ENCODE peak calls at places on chromosomes 2 and 18, in four cellular contexts. One of them, this sample, is unnamed.

GRCh38 chr2:47226124-47227040 is 71.3 kb upstream of the STPG4 start:
- DNase-seq in fibroblast of lung: peak
- DNase-seq in neural progenitor cell: no peak
- DNase-seq in pancreas: no peak
- DNase-seq in this sample: no peak

GRCh38 chr2:16045653-16046352 is 105.5 kb downstream of the MYCN start:
- DNase-seq in neural progenitor cell: no peak
- DNase-seq in fibroblast of lung: no peak
- DNase-seq in pancreas: no peak
- DNase-seq in this sample: no peak

GRCh38 chr2:223612501-223612900 is 10.3 kb upstream of the SCG2 start:
- DNase-seq in fibroblast of lung: no peak
- DNase-seq in pancreas: no peak
- DNase-seq in neural progenitor cell: no peak
- DNase-seq in this sample: no peak

GRCh38 chr18:31046916-31047315 is 4.4 kb upstream of the DSC3 start:
- DNase-seq in pancreas: no peak
- DNase-seq in neural progenitor cell: no peak
- DNase-seq in fibroblast of lung: no peak
- DNase-seq in this sample: no peak

GRCh38 chr2:120992791-120993555 is 257.3 kb downstream of the GLI2 start:
- DNase-seq in neural progenitor cell: no peak
- DNase-seq in pancreas: no peak
- DNase-seq in fibroblast of lung: no peak
- DNase-seq in this sample: no peak

GRCh38 chr2:112074506-112074905 is 19.4 kb downstream of the TMEM87B start:
- DNase-seq in pancreas: no peak
- DNase-seq in fibroblast of lung: no peak
- DNase-seq in neural progenitor cell: no peak
- DNase-seq in this sample: no peak

GRCh38 chr2:25844089-25844488 is 34.2 kb downstream of the ASXL2 start:
- DNase-seq in fibroblast of lung: peak
- DNase-seq in neural progenitor cell: no peak
- DNase-seq in pancreas: no peak
- DNase-seq in this sample: no peak

GRCh38 chr2:201882353-201883095 is 76.2 kb downstream of the CDK15 start:
- DNase-seq in fibroblast of lung: peak
- DNase-seq in pancreas: no peak
- DNase-seq in neural progenitor cell: peak
- DNase-seq in this sample: peak

GRCh38 chr2:164778723-164779122 is 62.9 kb downstream of the COBLL1 start:
- DNase-seq in fibroblast of lung: no peak
- DNase-seq in neural progenitor cell: no peak
- DNase-seq in pancreas: no peak
- DNase-seq in this sample: no peak

GRCh38 chr2:20667151-20667530 is 197 bp downstream of the GDF7 start:
- DNase-seq in neural progenitor cell: peak
- DNase-seq in pancreas: no peak
- DNase-seq in fibroblast of lung: no peak
- DNase-seq in this sample: no peak

GRCh38 chr2:20666364-20667150 is at the start of gene GDF7:
- DNase-seq in pancreas: peak
- DNase-seq in neural progenitor cell: peak
- DNase-seq in fibroblast of lung: no peak
- DNase-seq in this sample: peak

GRCh38 chr2:20664431-20665260 is 2.3 kb upstream of the GDF7 start:
- DNase-seq in neural progenitor cell: no peak
- DNase-seq in fibroblast of lung: no peak
- DNase-seq in pancreas: no peak
- DNase-seq in this sample: no peak

GRCh38 chr2:20665261-20666113 is 1.5 kb upstream of the GDF7 start:
- DNase-seq in pancreas: no peak
- DNase-seq in neural progenitor cell: peak
- DNase-seq in fibroblast of lung: no peak
- DNase-seq in this sample: no peak

GRCh38 chr2:20666114-20666363 is 905 bp upstream of the GDF7 start:
- DNase-seq in pancreas: no peak
- DNase-seq in neural progenitor cell: no peak
- DNase-seq in fibroblast of lung: no peak
- DNase-seq in this sample: no peak
- TF ChIP-seq CTCF in pancreas: no peak
- TF ChIP-seq CTCF in neural progenitor cell: no peak
- TF ChIP-seq CTCF in fibroblast of lung: no peak
- TF ChIP-seq CTCF in this sample: no peak

GRCh38 chr2:167333245-167333644 is 445.0 kb downstream of the XIRP2 start:
- DNase-seq in neural progenitor cell: peak
- DNase-seq in pancreas: no peak
- DNase-seq in fibroblast of lung: no peak
- DNase-seq in this sample: no peak
- TF ChIP-seq CTCF in neural progenitor cell: peak
- TF ChIP-seq CTCF in pancreas: peak
- TF ChIP-seq CTCF in fibroblast of lung: peak
- TF ChIP-seq CTCF in this sample: no peak

DNA sequence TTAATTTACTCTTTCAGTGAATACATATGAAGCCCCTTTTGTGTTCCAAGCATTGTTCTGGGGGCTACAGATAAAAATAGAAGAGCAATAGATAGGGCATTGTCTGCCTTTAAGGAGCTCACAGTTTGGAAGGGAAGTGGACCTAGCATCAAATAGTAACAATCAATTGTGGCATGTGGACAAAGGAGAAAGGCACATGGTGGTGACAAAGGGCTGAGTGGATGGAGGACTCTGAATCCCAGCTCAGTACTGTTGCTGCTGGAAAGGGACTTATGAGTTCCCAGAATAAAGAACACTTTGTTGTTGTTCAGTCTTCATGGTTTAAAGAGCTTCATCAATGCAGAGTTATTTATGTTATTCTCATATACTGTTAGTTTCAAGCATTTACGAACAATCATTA is 217.7 kb downstream of the HRH4 start:
- DNase-seq in pancreas: no peak
- DNase-seq in neural progenitor cell: no peak
- DNase-seq in fibroblast of lung: no peak
- DNase-seq in this sample: no peak
- TF ChIP-seq CTCF in pancreas: no peak
- TF ChIP-seq CTCF in neural progenitor cell: no peak
- TF ChIP-seq CTCF in fibroblast of lung: no peak
- TF ChIP-seq CTCF in this sample: no peak

GRCh38 chr2:189020179-189020578 is 46.0 kb downstream of the COL3A1 start:
- DNase-seq in neural progenitor cell: no peak
- DNase-seq in pancreas: peak
- DNase-seq in fibroblast of lung: no peak
- DNase-seq in this sample: no peak

GRCh38 chr2:189022002-189022401 is 47.8 kb downstream of the COL3A1 start:
- DNase-seq in neural progenitor cell: no peak
- DNase-seq in pancreas: no peak
- DNase-seq in fibroblast of lung: peak
- DNase-seq in this sample: no peak

GRCh38 chr2:189022492-189022891 is 48.3 kb downstream of the COL3A1 start:
- DNase-seq in pancreas: no peak
- DNase-seq in fibroblast of lung: peak
- DNase-seq in neural progenitor cell: no peak
- DNase-seq in this sample: no peak

DNA sequence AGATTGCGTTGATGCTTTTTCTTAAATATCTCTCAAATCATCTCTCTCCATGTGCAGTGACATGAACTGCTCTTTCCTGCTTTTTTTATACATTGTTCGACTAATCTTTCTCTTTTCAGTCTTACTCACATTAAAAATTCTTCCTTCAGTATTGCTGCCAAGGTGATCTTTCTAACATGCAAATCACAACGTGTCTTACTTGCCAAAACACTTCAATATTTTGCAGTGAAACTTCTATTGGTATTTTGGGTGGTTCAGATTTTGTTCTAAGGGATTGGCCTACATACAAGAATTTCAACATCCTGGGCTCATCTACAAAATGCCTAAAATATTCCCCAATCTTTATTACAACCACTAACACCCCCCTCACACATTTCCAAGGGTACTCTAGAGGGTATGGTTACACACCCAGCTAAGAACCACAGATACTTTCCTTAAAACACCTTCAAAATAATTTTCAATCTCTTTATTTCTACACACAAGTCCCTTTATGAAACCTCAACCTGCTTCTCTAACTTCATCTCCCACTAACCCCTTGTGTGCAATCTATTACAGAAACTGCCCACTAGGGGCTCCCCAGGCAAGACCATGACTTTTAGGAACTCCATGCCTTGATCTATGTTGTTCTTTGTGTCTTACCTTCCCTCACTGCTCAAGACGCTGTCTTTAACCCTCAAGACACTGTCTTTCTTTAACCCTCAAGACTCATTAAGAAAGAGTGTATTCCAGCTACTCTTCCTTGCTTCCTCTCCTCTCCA is 50.9 kb downstream of the COL3A1 start:
- DNase-seq in fibroblast of lung: no peak
- DNase-seq in pancreas: no peak
- DNase-seq in neural progenitor cell: peak
- DNase-seq in this sample: no peak
- TF ChIP-seq CTCF in fibroblast of lung: peak
- TF ChIP-seq CTCF in pancreas: no peak
- TF ChIP-seq CTCF in neural progenitor cell: peak
- TF ChIP-seq CTCF in this sample: peak

GRCh38 chr2:134491796-134492441 is 226.9 kb downstream of the TMEM163 start:
- DNase-seq in pancreas: no peak
- DNase-seq in neural progenitor cell: no peak
- DNase-seq in fibroblast of lung: no peak
- DNase-seq in this sample: no peak
- TF ChIP-seq CTCF in pancreas: peak
- TF ChIP-seq CTCF in neural progenitor cell: no peak
- TF ChIP-seq CTCF in fibroblast of lung: no peak
- TF ChIP-seq CTCF in this sample: no peak

This sample was measured in endothelial cell.